ENCODE peak calls at places on chromosomes 7 and 10, in nine cellular contexts. D is CD8-positive, alpha-beta T cell; U is DND-41; V is left ventricle myocardium inferior; Z is HCT116; L is small intestine; O is GM23338; Y is H7; A is vagina. P is an unnamed sample. For H3K36me3, the result is how much of the 10 kb centered on the place peaks cover.

GRCh38 chr7:45601816-45602540 is 27.8 kb downstream of the ADCY1 start:
- DNase-seq in Y (peak), U (no peak), D (no peak), A (peak), O (no peak), V (no peak), Z (no peak), L (no peak), P (peak)

GRCh38 chr7:91357379-91357778 is 93.1 kb downstream of the FZD1 start:
- DNase-seq in Y (no peak), D (no peak), V (no peak), U (no peak), L (no peak), Z (no peak), A (no peak), O (no peak), P (no peak)

GRCh38 chr7:21547511-21547910 is 4.7 kb downstream of the DNAH11 start:
- DNase-seq in D (no peak), V (no peak), A (no peak), L (no peak), Y (no peak), O (no peak), U (no peak), Z (no peak), P (no peak)

GRCh38 chr10:63522129-63522687 is 1.0 kb downstream of the REEP3 start:
- DNase-seq in O (no peak), Y (no peak), Z (no peak), A (no peak), V (no peak), D (no peak), U (no peak), L (peak), P (no peak)

GRCh38 chr10:73923935-73924598 is 13.1 kb downstream of the PLAU start:
- DNase-seq in L (no peak), A (no peak), O (peak), V (no peak), U (no peak), Y (peak), Z (no peak), D (no peak), P (no peak)

GRCh38 chr10:91909178-91909677 is at the start of gene FGFBP3:
- DNase-seq in L (peak), U (peak), O (peak), Z (peak), V (no peak), A (no peak), D (no peak), Y (peak), P (peak)

GRCh38 chr7:32077806-32078205 is 7.6 kb upstream of the PDE1C start:
- DNase-seq in O (no peak), L (no peak), D (no peak), A (no peak), U (no peak), Y (no peak), Z (no peak), V (no peak), P (no peak)

GRCh38 chr7:12889391-12889790 is 202.0 kb downstream of the ARL4A start:
- DNase-seq in Z (no peak), L (no peak), Y (no peak), U (no peak), D (no peak), O (no peak), A (no peak), V (no peak), P (no peak)

GRCh38 chr10:57314046-57314445 is 953.0 kb upstream of the ZWINT start:
- DNase-seq in O (no peak), Y (no peak), Z (no peak), A (no peak), V (no peak), L (no peak), D (no peak), U (no peak), P (no peak)

GRCh38 chr7:158655931-158656441 is 48.6 kb downstream of the NCAPG2 start:
- DNase-seq in V (no peak), Y (no peak), U (no peak), A (no peak), Z (no peak), L (no peak), D (no peak), O (no peak), P (no peak)

GRCh38 chr10:129940617-129941198 is 23.4 kb downstream of the EBF3 start:
- DNase-seq in U (no peak), Y (no peak), V (peak), Z (no peak), L (no peak), A (no peak), D (no peak), O (no peak), P (no peak)

GRCh38 chr10:30185916-30186315 is 126.5 kb upstream of the JCAD start:
- DNase-seq in O (no peak), Z (no peak), V (no peak), Y (no peak), A (no peak), D (no peak), L (no peak), U (no peak), P (no peak)

GRCh38 chr7:151245360-151246160 is 2.9 kb downstream of the SMARCD3 start:
- DNase-seq in D (peak), Y (peak), A (no peak), U (peak), Z (no peak), L (no peak), V (no peak), O (peak), P (no peak)

GRCh38 chr7:100065452-100066186 is 15.9 kb downstream of the ZNF3 start:
- DNase-seq in L (no peak), D (no peak), Y (no peak), O (no peak), V (no peak), A (no peak), Z (no peak), U (no peak), P (no peak)

GRCh38 chr10:89836840-89837172 is 135.4 kb downstream of the KIF20B start:
- DNase-seq in O (no peak), V (no peak), Z (no peak), U (no peak), D (no peak), L (no peak), Y (no peak), A (no peak), P (no peak)

GRCh38 chr7:64886956-64887545 is 16.0 kb upstream of the ZNF273 start:
- DNase-seq in Y (no peak), L (no peak), A (peak), U (no peak), O (no peak), V (no peak), Z (no peak), D (no peak), P (no peak)

GRCh38 chr7:44280993-44281721 is 44.2 kb downstream of the CAMK2B start:
- DNase-seq in Z (no peak), L (no peak), A (no peak), U (no peak), V (peak), D (no peak), Y (peak), O (no peak), P (peak)

GRCh38 chr7:158710651-158711102 is 6.1 kb upstream of the NCAPG2 start:
- DNase-seq in A (no peak), O (no peak), L (no peak), Z (no peak), D (no peak), U (no peak), Y (no peak), V (no peak), P (peak)

GRCh38 chr7:31002256-31002655 is 38.5 kb downstream of the GHRHR start:
- DNase-seq in A (no peak), V (no peak), L (no peak), U (no peak), Z (no peak), D (no peak), Y (no peak), O (no peak), P (no peak)

GRCh38 chr10:33229252-33229943 is 105.1 kb downstream of the NRP1 start:
- DNase-seq in U (no peak), Z (no peak), V (no peak), A (no peak), D (no peak), O (no peak), Y (no peak), L (no peak), P (no peak)

GRCh38 chr7:31957090-31957720 is 113.0 kb downstream of the PDE1C start:
- DNase-seq in D (no peak), Z (no peak), L (no peak), A (no peak), O (no peak), U (no peak), Y (no peak), V (no peak), P (no peak)

GRCh38 chr7:98520356-98520932 is 96.6 kb upstream of the NPTX2 start:
- DNase-seq in A (no peak), L (no peak), V (no peak), Y (peak), Z (peak), U (peak), O (peak), D (no peak), P (no peak)

GRCh38 chr7:156111-157007 is 36.0 kb upstream of the FAM20C start:
- DNase-seq in U (no peak), V (no peak), D (no peak), L (no peak), A (no peak), Z (no peak), O (no peak), Y (peak), P (no peak)

GRCh38 chr10:132866601-132867381 is 75.6 kb downstream of the CFAP46 start:
- DNase-seq in A (no peak), U (no peak), Y (peak), V (peak), O (no peak), Z (no peak), D (no peak), L (no peak), P (no peak)

GRCh38 chr7:140597425-140597949 is 43.1 kb downstream of the DENND2A start:
- DNase-seq in V (peak), D (no peak), U (no peak), A (no peak), O (no peak), Z (no peak), L (no peak), Y (no peak), P (no peak)

DNA sequence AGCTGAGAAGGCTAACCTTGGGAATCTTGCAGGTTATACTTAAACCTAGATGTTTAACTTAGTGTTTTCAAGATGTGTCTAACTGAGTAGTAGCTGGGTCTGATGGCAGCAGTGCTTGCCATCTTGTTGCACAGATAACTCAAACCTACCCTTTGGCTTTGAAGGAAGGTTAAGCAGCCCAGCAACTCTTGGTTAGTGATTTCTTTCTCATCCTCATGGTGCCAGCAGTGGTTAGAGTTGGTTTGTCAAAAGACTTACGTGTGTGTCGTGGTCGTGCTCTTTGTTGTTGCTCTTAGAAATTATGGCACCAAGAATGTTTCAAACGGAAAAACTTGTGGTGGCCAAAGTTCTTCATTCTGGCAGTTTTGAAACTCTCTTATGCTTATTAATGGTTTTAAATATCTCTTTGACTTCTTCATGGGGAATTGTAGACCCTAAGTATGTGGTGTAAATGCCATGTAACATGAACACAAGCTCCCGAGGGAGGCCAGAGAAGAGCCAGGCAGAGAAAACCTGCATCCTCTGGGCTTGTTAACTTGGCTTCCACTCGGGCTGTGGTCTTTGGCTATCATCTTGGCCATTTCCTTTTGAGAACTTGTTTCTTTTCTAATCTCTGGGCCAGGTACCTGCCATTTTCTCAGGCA is 61.0 kb downstream of the KLHDC10 start:
- DNase-seq in Y (no peak), V (no peak), Z (no peak), A (no peak), L (no peak), U (no peak), D (no peak), O (no peak), P (no peak)
- H3K36me3 ChIP-seq in Y (under half), V (half or more), Z (under half), A (under half), L (under half), U (half or more), D (under half), O (under half), P (under half)

DNA sequence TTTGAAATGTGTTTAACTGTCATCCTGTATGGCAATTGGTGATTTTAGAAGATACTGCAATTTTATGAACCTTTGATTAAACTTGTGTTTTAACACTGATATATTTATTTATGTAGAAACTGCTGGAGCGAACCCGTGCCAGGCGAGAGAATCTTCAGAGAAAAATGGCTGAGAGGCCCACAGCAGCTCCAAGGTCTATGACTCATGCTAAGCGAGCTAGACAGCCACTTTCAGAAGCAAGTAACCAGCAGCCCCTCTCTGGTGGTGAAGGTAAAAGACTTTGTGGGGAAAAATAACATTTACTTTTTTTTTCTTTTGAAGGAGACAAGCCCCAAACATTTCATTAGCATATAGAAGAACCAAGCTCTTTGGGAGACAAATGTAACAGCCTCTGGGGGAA is 6.5 kb downstream of the ANLN start:
- DNase-seq in Y (no peak), A (no peak), L (no peak), V (no peak), O (no peak), Z (no peak), U (no peak), D (no peak), P (no peak)
- H3K36me3 ChIP-seq in Y (under half), A (under half), L (under half), V (under half), O (under half), Z (under half), U (half or more), D (under half), P (under half)

DNA sequence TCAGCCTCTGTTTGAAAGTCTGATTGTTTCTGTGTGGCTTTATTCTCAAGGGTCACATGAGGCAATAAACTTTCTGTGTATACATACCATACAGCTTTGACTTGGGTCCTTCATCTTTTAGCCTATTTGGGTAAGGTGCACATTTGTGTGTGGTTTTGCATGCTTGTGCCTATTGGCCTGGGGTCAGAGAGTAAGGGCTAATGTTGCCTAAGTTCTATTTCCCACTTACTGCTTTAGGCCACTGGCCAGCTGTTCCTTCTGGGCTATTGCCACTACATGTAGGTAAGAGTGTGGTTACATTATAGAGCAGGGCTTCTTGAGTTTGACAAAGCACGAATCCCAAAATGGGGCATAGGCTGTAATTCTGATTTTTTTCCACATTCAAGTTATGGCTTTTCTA is 21.8 kb downstream of the BBIP1 start:
- DNase-seq in O (no peak), V (no peak), L (no peak), Z (no peak), D (no peak), U (no peak), Y (no peak), A (no peak), P (peak)
- H3K36me3 ChIP-seq in O (under half), V (half or more), L (under half), Z (under half), D (under half), U (half or more), Y (under half), A (under half), P (under half)

GRCh38 chr10:101579516-101579870 is 8.6 kb downstream of the POLL start:
- DNase-seq in V (no peak), Z (no peak), Y (no peak), O (no peak), L (no peak), D (no peak), U (no peak), A (no peak), P (no peak)

GRCh38 chr10:101576229-101576863 is 11.7 kb downstream of the POLL start:
- DNase-seq in O (no peak), L (no peak), D (no peak), Z (no peak), A (no peak), U (no peak), Y (no peak), V (no peak), P (no peak)

GRCh38 chr10:101577121-101577871 is 10.8 kb downstream of the POLL start:
- DNase-seq in A (no peak), L (no peak), D (no peak), Z (no peak), U (no peak), O (no peak), V (no peak), Y (no peak), P (peak)

GRCh38 chr10:101578803-101579515 is 9.1 kb downstream of the POLL start:
- DNase-seq in D (no peak), Y (no peak), Z (no peak), L (no peak), U (no peak), O (no peak), V (no peak), A (no peak), P (no peak)

DNA sequence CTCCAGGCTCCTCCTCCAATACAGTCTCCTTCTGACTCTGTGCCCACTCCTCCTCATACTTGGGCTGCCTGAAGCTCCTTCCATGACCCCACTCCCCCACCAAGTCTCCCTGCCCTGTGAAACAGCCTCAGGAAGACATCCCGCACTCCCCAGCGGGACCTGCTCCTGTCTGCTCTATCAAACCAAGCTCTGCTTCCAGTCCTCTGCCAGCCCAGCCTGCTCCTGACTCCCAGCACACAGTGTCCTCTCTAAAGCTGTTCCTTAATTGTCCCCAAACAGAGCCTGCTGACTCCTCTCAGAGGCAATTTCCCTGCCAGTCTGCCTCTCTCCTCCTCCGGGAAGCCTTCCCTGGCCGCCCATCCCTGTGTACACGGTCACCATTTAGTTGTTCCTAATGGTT is 9.9 kb downstream of the POLL start:
- DNase-seq in D (no peak), V (no peak), O (no peak), Y (no peak), U (no peak), A (no peak), Z (no peak), L (no peak), P (no peak)
- H3K36me3 ChIP-seq in D (under half), V (half or more), O (under half), Y (under half), U (under half), A (under half), Z (under half), L (under half), P (under half)

DNA sequence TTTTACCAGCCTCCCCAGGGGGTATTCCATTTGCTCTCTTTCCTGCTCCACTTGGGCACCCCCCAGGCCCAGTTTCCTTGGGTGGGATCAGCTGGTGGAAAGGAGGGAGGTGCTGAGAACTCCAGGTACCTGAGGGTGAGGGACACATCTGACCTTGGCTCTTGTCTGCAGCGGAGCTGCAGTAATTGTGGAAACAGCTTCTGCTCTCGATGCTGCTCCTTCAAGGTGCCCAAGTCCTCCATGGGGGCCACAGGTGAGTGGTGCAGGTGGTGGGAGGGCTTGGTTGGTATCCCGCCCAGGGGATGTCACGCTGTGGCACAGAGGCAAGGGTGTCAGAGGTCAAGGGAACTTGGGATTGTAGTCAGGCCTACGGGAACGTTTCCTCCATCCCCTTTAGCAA is 14.3 kb downstream of the SFRP5 start:
- DNase-seq in O (no peak), L (no peak), Z (no peak), D (no peak), V (no peak), Y (no peak), A (no peak), U (no peak), P (no peak)
- H3K36me3 ChIP-seq in O (under half), L (under half), Z (under half), D (half or more), V (half or more), Y (under half), A (under half), U (half or more), P (under half)

GRCh38 chr7:129750091-129750870 is 138.8 kb downstream of the NRF1 start:
- DNase-seq in D (no peak), Y (no peak), V (no peak), Z (no peak), U (no peak), L (no peak), A (no peak), O (no peak), P (no peak)
- H3K36me3 ChIP-seq in D (under half), Y (under half), V (under half), Z (under half), U (half or more), L (under half), A (under half), O (under half), P (under half)